ENCODE peak calls at places on chromosome 16, in nine cellular contexts. O is B cell, J is AG04449, C is colonic mucosa, P is PC-3, E is cardiac fibroblast, H is heart right ventricle, S is bronchial epithelial cell, Y is A549. L is an unnamed sample.
A peak's percentile ranks its signal among the peaks of the same experiment; 100 is the strongest.

GRCh38 chr16:88385831-88386815 is 3.4 kb downstream of the ZNF469 start:
- DNase-seq in O (no peak), J (no peak), C (no peak), P (no peak), E (no peak), H (no peak), S (no peak), Y (no peak), L (no peak)

GRCh38 chr16:27248036-27248435 is 20.5 kb downstream of the NSMCE1 start:
- DNase-seq in O (no peak), J (no peak), C (no peak), P (no peak), E (peak; percentile 44), H (no peak), S (peak; percentile 61), Y (no peak), L (no peak)

GRCh38 chr16:53041196-53041977 is 11.3 kb downstream of the CHD9NB start:
- DNase-seq in O (no peak), J (no peak), C (no peak), P (no peak), E (peak; percentile 96), H (peak; percentile 86), S (peak; percentile 89), Y (no peak), L (peak; percentile 90)

GRCh38 chr16:29834079-29834478 is 13.8 kb downstream of the MVP start:
- DNase-seq in O (no peak), J (no peak), C (no peak), P (no peak), E (no peak), H (no peak), S (no peak), Y (no peak), L (no peak)

GRCh38 chr16:28092721-28093382 is 29.3 kb upstream of the GSG1L start:
- DNase-seq in O (no peak), J (no peak), C (no peak), P (no peak), E (no peak), H (no peak), S (peak; percentile 9), Y (no peak), L (no peak)

GRCh38 chr16:78488461-78488860 is 389.0 kb downstream of the WWOX start:
- DNase-seq in O (no peak), J (no peak), C (no peak), P (no peak), E (no peak), H (no peak), S (no peak), Y (no peak), L (no peak)

GRCh38 chr16:64390102-64390501 is 731.8 kb downstream of the CDH11 start:
- DNase-seq in O (no peak), J (no peak), C (no peak), P (no peak), E (no peak), H (no peak), S (no peak), Y (no peak), L (no peak)

GRCh38 chr16:85055503-85056210 is 28.1 kb downstream of the KIAA0513 start:
- DNase-seq in O (peak; percentile 69), J (no peak), C (peak; percentile 53), P (peak; percentile 40), E (peak; percentile 71), H (no peak), S (peak; percentile 17), Y (no peak), L (no peak)

GRCh38 chr16:78591682-78592103 is 492.2 kb downstream of the WWOX start:
- DNase-seq in O (no peak), J (no peak), C (no peak), P (no peak), E (no peak), H (no peak), S (no peak), Y (no peak), L (no peak)

GRCh38 chr16:74626741-74627416 is 20.0 kb upstream of the GLG1 start:
- DNase-seq in O (no peak), J (no peak), C (no peak), P (no peak), E (no peak), H (no peak), S (no peak), Y (no peak), L (no peak)

GRCh38 chr16:89573826-89574680 is 1.5 kb upstream of the CPNE7 start:
- DNase-seq in O (no peak), J (no peak), C (no peak), P (no peak), E (no peak), H (no peak), S (no peak), Y (no peak), L (no peak)

GRCh38 chr16:85823328-85823920 is 23.9 kb downstream of the COX4I1 start:
- DNase-seq in O (no peak), J (no peak), C (no peak), P (no peak), E (no peak), H (no peak), S (no peak), Y (no peak), L (no peak)

GRCh38 chr16:10682604-10683003 is 12.1 kb downstream of the TEKT5 start:
- DNase-seq in O (no peak), J (no peak), C (no peak), P (no peak), E (no peak), H (no peak), S (no peak), Y (no peak), L (no peak)

GRCh38 chr16:9409753-9410493 is 318.5 kb downstream of the HAPSTR1 start:
- DNase-seq in O (no peak), J (no peak), C (no peak), P (no peak), E (no peak), H (no peak), S (no peak), Y (no peak), L (no peak)

GRCh38 chr16:9419161-9419560 is 327.7 kb downstream of the HAPSTR1 start:
- DNase-seq in O (no peak), J (no peak), C (no peak), P (no peak), E (no peak), H (no peak), S (no peak), Y (no peak), L (peak; percentile 1)

GRCh38 chr16:9417898-9418297 is 326.5 kb downstream of the HAPSTR1 start:
- DNase-seq in O (no peak), J (no peak), C (no peak), P (no peak), E (no peak), H (no peak), S (no peak), Y (no peak), L (no peak)

GRCh38 chr16:9412362-9413311 is 321.2 kb downstream of the HAPSTR1 start:
- DNase-seq in O (no peak), J (no peak), C (no peak), P (no peak), E (no peak), H (no peak), S (no peak), Y (no peak), L (no peak)

DNA sequence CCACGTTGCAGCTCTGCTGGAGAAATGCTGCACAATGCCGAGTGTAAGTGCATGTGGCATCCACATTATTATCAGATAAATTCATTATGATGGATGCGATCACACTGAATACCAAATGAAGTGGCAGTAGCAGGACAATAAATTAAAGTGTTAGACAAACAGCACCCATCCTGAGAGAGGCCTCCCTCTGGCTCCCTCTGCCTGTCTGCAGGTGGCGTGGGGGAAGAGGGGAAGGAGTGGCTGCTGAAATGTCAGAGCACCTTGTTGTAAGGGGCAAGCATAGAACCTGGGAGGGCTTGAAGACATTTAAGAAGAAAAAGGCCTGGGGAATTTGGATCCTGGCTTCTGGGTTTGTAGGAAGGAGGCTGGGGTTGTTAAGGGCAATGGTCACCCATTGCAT is 324.1 kb downstream of the HAPSTR1 start:
- DNase-seq in O (no peak), J (no peak), C (no peak), P (no peak), E (no peak), H (no peak), S (no peak), Y (no peak), L (no peak)
- TF ChIP-seq CTCF in O (no peak), J (no peak), C (no peak), P (no peak), E (no peak), H (no peak), S (no peak), Y (no peak), L (no peak)

GRCh38 chr16:3266873-3267537 is 10.6 kb upstream of the MEFV start:
- DNase-seq in O (peak; percentile 19), J (peak; percentile 31), C (no peak), P (peak; percentile 52), E (peak; percentile 62), H (no peak), S (no peak), Y (peak; percentile 61), L (no peak)
- TF ChIP-seq CTCF in O (peak; percentile 47), J (peak; percentile 65), C (peak; percentile 31), P (peak; percentile 62), E (peak; percentile 71), H (peak; percentile 56), S (peak; percentile 31), Y (peak; percentile 34), L (peak; percentile 43)

DNA sequence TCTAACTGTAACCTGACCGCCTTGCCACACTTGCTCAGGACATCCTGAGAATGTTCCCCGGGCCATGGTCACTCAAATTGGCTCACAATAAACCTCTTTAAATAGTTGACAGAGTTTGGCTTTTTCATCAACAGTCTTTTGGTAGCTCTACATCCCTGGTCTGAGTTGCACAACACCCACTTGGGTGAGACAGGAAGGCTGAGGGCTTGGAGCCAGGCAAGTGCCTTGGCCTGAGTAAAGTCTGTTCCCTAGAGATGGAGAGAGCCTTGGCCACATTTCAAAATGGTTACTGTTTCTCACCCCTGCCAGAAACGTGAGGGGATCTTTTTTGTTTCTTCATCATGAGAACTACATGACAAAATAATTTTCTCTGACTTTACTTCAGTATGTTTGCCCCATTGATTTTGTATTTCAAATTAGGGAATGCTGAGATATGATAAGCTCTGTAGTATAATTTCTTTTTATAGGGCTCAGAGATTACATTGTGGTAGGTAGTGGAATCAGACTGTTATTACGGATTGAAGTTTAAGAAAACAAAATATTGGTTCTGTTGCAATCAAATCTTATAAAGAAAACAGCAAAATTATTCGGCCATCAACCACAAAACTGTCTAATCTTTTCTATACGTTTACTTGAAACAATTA is 53.9 kb upstream of the NETO2 start:
- DNase-seq in O (no peak), J (no peak), C (no peak), P (no peak), E (peak; percentile 92), H (peak; percentile 51), S (no peak), Y (no peak), L (no peak)
- TF ChIP-seq CTCF in O (no peak), J (no peak), C (no peak), P (no peak), E (no peak), H (no peak), S (no peak), Y (no peak), L (no peak)

GRCh38 chr16:49866533-49867155 is 10.7 kb upstream of the ZNF423 start:
- DNase-seq in O (no peak), J (no peak), C (no peak), P (no peak), E (no peak), H (no peak), S (no peak), Y (no peak), L (no peak)
- TF ChIP-seq CTCF in O (no peak), J (no peak), C (no peak), P (no peak), E (no peak), H (no peak), S (no peak), Y (no peak), L (no peak)

GRCh38 chr16:67943619-67944503 is at the start of gene LCAT:
- DNase-seq in O (no peak), J (no peak), C (no peak), P (no peak), E (peak; percentile 74), H (peak; percentile 62), S (no peak), Y (no peak), L (no peak)
- TF ChIP-seq CTCF in O (no peak), J (no peak), C (no peak), P (no peak), E (no peak), H (peak; percentile 21), S (no peak), Y (no peak), L (no peak)